ENCODE peak calls at places on chromosomes 3 and 15, in ten cellular contexts. F, Q, Z, P, Y, G, M, W, T and S are unnamed samples.

GRCh38 chr3:10432156-10432845 is 73.1 kb downstream of the ATP2B2 start:
- DNase-seq in F (no peak), Q (no peak), Z (no peak), P (no peak), Y (no peak), G (no peak), M (no peak), W (no peak), T (no peak), S (no peak)

GRCh38 chr3:80677796-80678195 is 910.0 kb upstream of the ROBO1 start:
- DNase-seq in F (no peak), Q (no peak), Z (no peak), P (no peak), Y (peak; percentile 43), G (no peak), M (no peak), W (peak; percentile 36), T (no peak), S (peak; percentile 82)

GRCh38 chr15:74962219-74962618 is 5.6 kb upstream of the RPP25 start:
- DNase-seq in F (no peak), Q (no peak), Z (no peak), P (no peak), Y (no peak), G (no peak), M (no peak), W (no peak), T (no peak), S (no peak)

GRCh38 chr3:185065059-185065458 is 87.8 kb downstream of the C3orf70 start:
- DNase-seq in F (no peak), Q (no peak), Z (no peak), P (no peak), Y (no peak), G (no peak), M (no peak), W (no peak), T (no peak), S (no peak)

GRCh38 chr3:111277226-111277625 is 205.6 kb downstream of the NECTIN3 start:
- DNase-seq in F (peak; percentile 43), Q (no peak), Z (no peak), P (no peak), Y (peak; percentile 57), G (no peak), M (peak; percentile 16), W (peak; percentile 66), T (peak; percentile 45), S (peak; percentile 4)

GRCh38 chr3:167835359-167835758 is 99.8 kb downstream of the SERPINI1 start:
- DNase-seq in F (no peak), Q (no peak), Z (no peak), P (no peak), Y (no peak), G (no peak), M (no peak), W (no peak), T (no peak), S (no peak)

GRCh38 chr15:95684693-95685115 is 645.8 kb upstream of the NR2F2 start:
- DNase-seq in F (no peak), Q (no peak), Z (peak; percentile 12), P (peak; percentile 44), Y (peak; percentile 94), G (no peak), M (peak; percentile 36), W (peak; percentile 95), T (peak; percentile 59), S (no peak)

GRCh38 chr3:96622878-96623277 is 191.5 kb upstream of the EPHA6 start:
- DNase-seq in F (no peak), Q (no peak), Z (no peak), P (no peak), Y (no peak), G (no peak), M (no peak), W (no peak), T (no peak), S (no peak)

GRCh38 chr3:66164155-66164554 is 56.6 kb upstream of the SLC25A26 start:
- DNase-seq in F (no peak), Q (no peak), Z (no peak), P (no peak), Y (no peak), G (no peak), M (no peak), W (no peak), T (no peak), S (no peak)

GRCh38 chr15:64456634-64457108 is 3.7 kb upstream of the ZNF609 start:
- DNase-seq in F (no peak), Q (no peak), Z (no peak), P (no peak), Y (no peak), G (no peak), M (no peak), W (peak; percentile 72), T (no peak), S (no peak)

GRCh38 chr15:65379986-65380385 is 2.2 kb upstream of the IGDCC3 start:
- DNase-seq in F (no peak), Q (no peak), Z (no peak), P (no peak), Y (no peak), G (no peak), M (no peak), W (no peak), T (no peak), S (no peak)

GRCh38 chr15:68704496-68705021 is 116.1 kb downstream of the ANP32A start:
- DNase-seq in F (no peak), Q (no peak), Z (no peak), P (peak; percentile 17), Y (peak; percentile 15), G (no peak), M (peak; percentile 32), W (no peak), T (no peak), S (no peak)

GRCh38 chr3:137763594-137763938 is 549 bp upstream of the SOX14 start:
- DNase-seq in F (no peak), Q (no peak), Z (no peak), P (no peak), Y (no peak), G (no peak), M (peak; percentile 4), W (no peak), T (no peak), S (no peak)

GRCh38 chr3:71109241-71109976 is 474.1 kb downstream of the FOXP1 start:
- DNase-seq in F (no peak), Q (no peak), Z (no peak), P (no peak), Y (peak; percentile 86), G (no peak), M (no peak), W (peak; percentile 87), T (peak; percentile 20), S (no peak)

GRCh38 chr15:68511073-68511991 is 67.5 kb upstream of the CORO2B start:
- DNase-seq in F (no peak), Q (no peak), Z (no peak), P (no peak), Y (peak; percentile 30), G (no peak), M (peak; percentile 50), W (no peak), T (peak; percentile 70), S (no peak)

GRCh38 chr3:15979900-15980299 is 182.1 kb upstream of the ANKRD28 start:
- DNase-seq in F (no peak), Q (no peak), Z (no peak), P (no peak), Y (no peak), G (no peak), M (no peak), W (no peak), T (no peak), S (no peak)

GRCh38 chr15:77819841-77820728 is 187.4 kb upstream of the LINGO1 start:
- DNase-seq in F (peak; percentile 42), Q (no peak), Z (no peak), P (peak; percentile 84), Y (peak; percentile 19), G (no peak), M (no peak), W (peak; percentile 19), T (no peak), S (peak; percentile 49)

GRCh38 chr15:80778621-80778963 is 578 bp upstream of the CEMIP start:
- DNase-seq in F (no peak), Q (no peak), Z (no peak), P (no peak), Y (no peak), G (no peak), M (no peak), W (no peak), T (no peak), S (no peak)

GRCh38 chr3:40379674-40380306 is 7.2 kb upstream of the ENTPD3 start:
- DNase-seq in F (no peak), Q (no peak), Z (no peak), P (no peak), Y (no peak), G (no peak), M (no peak), W (no peak), T (no peak), S (no peak)

GRCh38 chr3:113268917-113269316 is 57.6 kb downstream of the BOC start:
- DNase-seq in F (peak; percentile 24), Q (no peak), Z (no peak), P (no peak), Y (no peak), G (no peak), M (no peak), W (no peak), T (no peak), S (peak; percentile 85)

GRCh38 chr3:72309626-72310025 is 524.7 kb upstream of the PROK2 start:
- DNase-seq in F (no peak), Q (no peak), Z (no peak), P (no peak), Y (no peak), G (no peak), M (no peak), W (no peak), T (no peak), S (peak; percentile 86)

GRCh38 chr3:126655887-126656286 is 963 bp upstream of the TXNRD3 start:
- DNase-seq in F (no peak), Q (no peak), Z (no peak), P (no peak), Y (no peak), G (no peak), M (no peak), W (no peak), T (no peak), S (no peak)

GRCh38 chr3:129517516-129517915 is 10.9 kb upstream of the RHO start:
- DNase-seq in F (no peak), Q (no peak), Z (no peak), P (no peak), Y (no peak), G (no peak), M (no peak), W (no peak), T (no peak), S (no peak)

GRCh38 chr3:38086496-38086895 is 47.5 kb downstream of the DLEC1 start:
- DNase-seq in F (no peak), Q (no peak), Z (no peak), P (no peak), Y (no peak), G (no peak), M (no peak), W (no peak), T (no peak), S (no peak)

GRCh38 chr3:110743202-110743601 is 328.4 kb upstream of the NECTIN3 start:
- DNase-seq in F (no peak), Q (no peak), Z (no peak), P (no peak), Y (no peak), G (no peak), M (no peak), W (no peak), T (no peak), S (no peak)

GRCh38 chr3:62723636-62724217 is 151.5 kb downstream of the CADPS start:
- DNase-seq in F (no peak), Q (no peak), Z (no peak), P (no peak), Y (no peak), G (no peak), M (no peak), W (no peak), T (no peak), S (no peak)

GRCh38 chr3:8996681-8997121 is 33.4 kb upstream of the RAD18 start:
- DNase-seq in F (peak; percentile 10), Q (no peak), Z (no peak), P (no peak), Y (peak; percentile 43), G (no peak), M (no peak), W (peak; percentile 59), T (peak; percentile 74), S (no peak)

GRCh38 chr15:69156726-69157381 is 3.6 kb upstream of the GLCE start:
- DNase-seq in F (no peak), Q (no peak), Z (no peak), P (no peak), Y (no peak), G (no peak), M (no peak), W (no peak), T (no peak), S (no peak)